ENCODE peak calls at places on chromosomes 12 and 14, in nine cellular contexts. J, Y, L, A, F, Q, H, I and O are unnamed samples.

GRCh38 chr14:26191123-26191522 is 406.7 kb downstream of the NOVA1 start:
- DNase-seq in L (no peak), I (no peak), Y (no peak), Q (no peak), H (no peak), F (no peak), A (no peak), J (no peak), O (no peak)

GRCh38 chr14:58270628-58271027 is 26.0 kb downstream of the PSMA3 start:
- DNase-seq in Q (no peak), A (no peak), F (no peak), Y (no peak), L (no peak), H (no peak), I (peak; percentile 31), J (no peak), O (no peak)

GRCh38 chr12:24661657-24662096 is 287.2 kb downstream of the BCAT1 start:
- DNase-seq in I (peak; percentile 76), Q (peak; percentile 93), L (no peak), A (no peak), H (peak; percentile 38), F (peak; percentile 51), J (no peak), Y (peak; percentile 4), O (peak; percentile 39)

GRCh38 chr14:72961579-72962335 is 35.5 kb downstream of the DCAF4 start:
- DNase-seq in F (no peak), L (no peak), H (peak; percentile 51), I (peak; percentile 75), Q (no peak), J (no peak), Y (no peak), A (no peak), O (no peak)

GRCh38 chr12:11477110-11477509 is 81.7 kb upstream of the PRB2 start:
- DNase-seq in L (no peak), I (no peak), F (no peak), H (no peak), Y (no peak), J (no peak), A (no peak), Q (no peak), O (no peak)

GRCh38 chr14:86654558-86655184 is 1124.7 kb downstream of the FLRT2 start:
- DNase-seq in L (peak; percentile 28), J (no peak), Y (no peak), A (no peak), F (peak; percentile 52), H (no peak), Q (peak; percentile 38), I (peak; percentile 45), O (no peak)

GRCh38 chr12:62910549-62911169 is 24.3 kb downstream of the PPM1H start:
- DNase-seq in J (no peak), I (no peak), Q (no peak), A (no peak), Y (no peak), L (no peak), F (no peak), H (no peak), O (no peak)

GRCh38 chr12:67482751-67483661 is 165.5 kb upstream of the DYRK2 start:
- DNase-seq in I (peak; percentile 55), H (no peak), J (no peak), F (peak; percentile 87), L (peak; percentile 42), Y (peak; percentile 9), A (no peak), Q (no peak), O (peak; percentile 46)

GRCh38 chr14:37253905-37254304 is 56.2 kb downstream of the MIPOL1 start:
- DNase-seq in Y (no peak), Q (peak; percentile 22), L (no peak), A (no peak), F (no peak), I (peak; percentile 77), J (no peak), H (peak; percentile 82), O (no peak)